ENCODE peak calls at places on chromosomes 3 and 15, in five cellular contexts. One of them, this sample, is unnamed.

GRCh38 chr3:112818289-112818688 is 28.4 kb downstream of the CD200R1L start:
- DNase-seq in NCI-H2081: no peak
- DNase-seq in fibroblast of the aortic adventitia: peak
- DNase-seq in activated gamma-delta T cell treated with Interleukin-2 at 50 U/mL for 16 hours: no peak
- DNase-seq in activated naive CD4-positive, alpha-beta T cell: no peak
- DNase-seq in this sample: no peak

GRCh38 chr15:43376017-43376705 is 5.3 kb downstream of the TUBGCP4 start:
- DNase-seq in NCI-H2081: peak
- DNase-seq in fibroblast of the aortic adventitia: peak
- DNase-seq in activated gamma-delta T cell treated with Interleukin-2 at 50 U/mL for 16 hours: peak
- DNase-seq in activated naive CD4-positive, alpha-beta T cell: no peak
- DNase-seq in this sample: peak

GRCh38 chr3:53189276-53189675 is 28.3 kb downstream of the PRKCD start:
- DNase-seq in NCI-H2081: no peak
- DNase-seq in fibroblast of the aortic adventitia: no peak
- DNase-seq in activated gamma-delta T cell treated with Interleukin-2 at 50 U/mL for 16 hours: no peak
- DNase-seq in activated naive CD4-positive, alpha-beta T cell: no peak
- DNase-seq in this sample: no peak

GRCh38 chr3:134312873-134313838 is 61.1 kb downstream of the AMOTL2 start:
- DNase-seq in NCI-H2081: no peak
- DNase-seq in fibroblast of the aortic adventitia: peak
- DNase-seq in activated gamma-delta T cell treated with Interleukin-2 at 50 U/mL for 16 hours: no peak
- DNase-seq in activated naive CD4-positive, alpha-beta T cell: no peak
- DNase-seq in this sample: no peak

GRCh38 chr3:128322030-128323022 is 144.4 kb downstream of the DNAJB8 start:
- DNase-seq in NCI-H2081: peak
- DNase-seq in fibroblast of the aortic adventitia: peak
- DNase-seq in activated gamma-delta T cell treated with Interleukin-2 at 50 U/mL for 16 hours: peak
- DNase-seq in activated naive CD4-positive, alpha-beta T cell: peak
- DNase-seq in this sample: peak

GRCh38 chr3:44235604-44236484 is 5.8 kb upstream of the TOPAZ1 start:
- DNase-seq in NCI-H2081: peak
- DNase-seq in fibroblast of the aortic adventitia: peak
- DNase-seq in activated gamma-delta T cell treated with Interleukin-2 at 50 U/mL for 16 hours: peak
- DNase-seq in activated naive CD4-positive, alpha-beta T cell: peak
- DNase-seq in this sample: peak

GRCh38 chr3:156409694-156410093 is 145.2 kb downstream of the SSR3 start:
- DNase-seq in NCI-H2081: no peak
- DNase-seq in fibroblast of the aortic adventitia: peak
- DNase-seq in activated gamma-delta T cell treated with Interleukin-2 at 50 U/mL for 16 hours: no peak
- DNase-seq in activated naive CD4-positive, alpha-beta T cell: no peak
- DNase-seq in this sample: no peak

GRCh38 chr15:80695911-80696651 is 971 bp downstream of the ABHD17C start:
- DNase-seq in NCI-H2081: peak
- DNase-seq in fibroblast of the aortic adventitia: peak
- DNase-seq in activated gamma-delta T cell treated with Interleukin-2 at 50 U/mL for 16 hours: peak
- DNase-seq in activated naive CD4-positive, alpha-beta T cell: no peak
- DNase-seq in this sample: peak

GRCh38 chr3:63940389-63940757 is 28.2 kb upstream of the SCAANT1 start:
- DNase-seq in NCI-H2081: no peak
- DNase-seq in fibroblast of the aortic adventitia: peak
- DNase-seq in activated gamma-delta T cell treated with Interleukin-2 at 50 U/mL for 16 hours: no peak
- DNase-seq in activated naive CD4-positive, alpha-beta T cell: no peak
- DNase-seq in this sample: no peak

GRCh38 chr3:52231502-52232278 is 6.2 kb upstream of the TLR9 start:
- DNase-seq in NCI-H2081: peak
- DNase-seq in fibroblast of the aortic adventitia: peak
- DNase-seq in activated gamma-delta T cell treated with Interleukin-2 at 50 U/mL for 16 hours: peak
- DNase-seq in activated naive CD4-positive, alpha-beta T cell: peak
- DNase-seq in this sample: peak

GRCh38 chr15:34079904-34080303 is 21.8 kb downstream of the EMC7 start:
- DNase-seq in NCI-H2081: no peak
- DNase-seq in fibroblast of the aortic adventitia: no peak
- DNase-seq in activated gamma-delta T cell treated with Interleukin-2 at 50 U/mL for 16 hours: no peak
- DNase-seq in activated naive CD4-positive, alpha-beta T cell: no peak
- DNase-seq in this sample: no peak

GRCh38 chr15:89090791-89091666 is 2.8 kb downstream of the ABHD2 start:
- DNase-seq in NCI-H2081: peak
- DNase-seq in fibroblast of the aortic adventitia: peak
- DNase-seq in activated gamma-delta T cell treated with Interleukin-2 at 50 U/mL for 16 hours: peak
- DNase-seq in activated naive CD4-positive, alpha-beta T cell: peak
- DNase-seq in this sample: peak

GRCh38 chr3:98793971-98794370 is 30.8 kb downstream of the ST3GAL6 start:
- DNase-seq in NCI-H2081: no peak
- DNase-seq in fibroblast of the aortic adventitia: no peak
- DNase-seq in activated gamma-delta T cell treated with Interleukin-2 at 50 U/mL for 16 hours: no peak
- DNase-seq in activated naive CD4-positive, alpha-beta T cell: no peak
- DNase-seq in this sample: no peak

GRCh38 chr3:9876991-9877390 is 3.1 kb downstream of the CIDEC start:
- DNase-seq in NCI-H2081: no peak
- DNase-seq in fibroblast of the aortic adventitia: no peak
- DNase-seq in activated gamma-delta T cell treated with Interleukin-2 at 50 U/mL for 16 hours: no peak
- DNase-seq in activated naive CD4-positive, alpha-beta T cell: no peak
- DNase-seq in this sample: no peak

GRCh38 chr3:28727321-28727720 is 378.7 kb upstream of the AZI2 start:
- DNase-seq in NCI-H2081: no peak
- DNase-seq in fibroblast of the aortic adventitia: no peak
- DNase-seq in activated gamma-delta T cell treated with Interleukin-2 at 50 U/mL for 16 hours: no peak
- DNase-seq in activated naive CD4-positive, alpha-beta T cell: no peak
- DNase-seq in this sample: no peak

GRCh38 chr3:24222165-24222805 is 272.4 kb downstream of the THRB start:
- DNase-seq in NCI-H2081: no peak
- DNase-seq in fibroblast of the aortic adventitia: peak
- DNase-seq in activated gamma-delta T cell treated with Interleukin-2 at 50 U/mL for 16 hours: no peak
- DNase-seq in activated naive CD4-positive, alpha-beta T cell: no peak
- DNase-seq in this sample: no peak

GRCh38 chr3:18425641-18426403 is 683 bp upstream of the SATB1 start:
- DNase-seq in NCI-H2081: peak
- DNase-seq in fibroblast of the aortic adventitia: no peak
- DNase-seq in activated gamma-delta T cell treated with Interleukin-2 at 50 U/mL for 16 hours: peak
- DNase-seq in activated naive CD4-positive, alpha-beta T cell: peak
- DNase-seq in this sample: peak

GRCh38 chr3:168087539-168087938 is 8.2 kb downstream of the GOLIM4 start:
- DNase-seq in NCI-H2081: no peak
- DNase-seq in fibroblast of the aortic adventitia: no peak
- DNase-seq in activated gamma-delta T cell treated with Interleukin-2 at 50 U/mL for 16 hours: no peak
- DNase-seq in activated naive CD4-positive, alpha-beta T cell: no peak
- DNase-seq in this sample: no peak

GRCh38 chr3:196942915-196943277 is 568 bp upstream of the NCBP2 start:
- DNase-seq in NCI-H2081: no peak
- DNase-seq in fibroblast of the aortic adventitia: no peak
- DNase-seq in activated gamma-delta T cell treated with Interleukin-2 at 50 U/mL for 16 hours: no peak
- DNase-seq in activated naive CD4-positive, alpha-beta T cell: no peak
- DNase-seq in this sample: peak

GRCh38 chr3:4575413-4575812 is 82.3 kb downstream of the ITPR1 start:
- DNase-seq in NCI-H2081: no peak
- DNase-seq in fibroblast of the aortic adventitia: peak
- DNase-seq in activated gamma-delta T cell treated with Interleukin-2 at 50 U/mL for 16 hours: no peak
- DNase-seq in activated naive CD4-positive, alpha-beta T cell: no peak
- DNase-seq in this sample: no peak

GRCh38 chr3:186024210-186024609 is 84.7 kb downstream of the ETV5 start:
- DNase-seq in NCI-H2081: no peak
- DNase-seq in fibroblast of the aortic adventitia: peak
- DNase-seq in activated gamma-delta T cell treated with Interleukin-2 at 50 U/mL for 16 hours: no peak
- DNase-seq in activated naive CD4-positive, alpha-beta T cell: no peak
- DNase-seq in this sample: no peak

GRCh38 chr3:5731100-5731499 is 543.6 kb downstream of the EDEM1 start:
- DNase-seq in NCI-H2081: no peak
- DNase-seq in fibroblast of the aortic adventitia: no peak
- DNase-seq in activated gamma-delta T cell treated with Interleukin-2 at 50 U/mL for 16 hours: no peak
- DNase-seq in activated naive CD4-positive, alpha-beta T cell: no peak
- DNase-seq in this sample: no peak

GRCh38 chr3:127421943-127422662 is 134.3 kb upstream of the PRR20G start:
- DNase-seq in NCI-H2081: no peak
- DNase-seq in fibroblast of the aortic adventitia: no peak
- DNase-seq in activated gamma-delta T cell treated with Interleukin-2 at 50 U/mL for 16 hours: no peak
- DNase-seq in activated naive CD4-positive, alpha-beta T cell: no peak
- DNase-seq in this sample: no peak

GRCh38 chr15:36428102-36428845 is 151.2 kb upstream of the CDIN1 start:
- DNase-seq in NCI-H2081: no peak
- DNase-seq in fibroblast of the aortic adventitia: peak
- DNase-seq in activated gamma-delta T cell treated with Interleukin-2 at 50 U/mL for 16 hours: no peak
- DNase-seq in activated naive CD4-positive, alpha-beta T cell: no peak
- DNase-seq in this sample: no peak

GRCh38 chr15:71914092-71914491 is 103.7 kb downstream of the NR2E3 start:
- DNase-seq in NCI-H2081: no peak
- DNase-seq in fibroblast of the aortic adventitia: no peak
- DNase-seq in activated gamma-delta T cell treated with Interleukin-2 at 50 U/mL for 16 hours: no peak
- DNase-seq in activated naive CD4-positive, alpha-beta T cell: no peak
- DNase-seq in this sample: no peak